ENCODE peak calls at places on chromosomes 11 and 22, in nine cellular contexts. T is kidney; O is ureter; Z is BJ; B is AG10803; N is ELF-1; K is GM12865; J is AG04450; R is activated CD4-positive, alpha-beta T cell treated with anti-CD3 and anti-CD28 coated beads, Interleukin-2, amount 50 U/mL, for 4 hours. L is an unnamed sample.

GRCh38 chr22:49302150-49302460 is 525.6 kb downstream of the BRD1 start:
- DNase-seq in T (no peak), O (no peak), Z (no peak), B (no peak), N (peak), K (no peak), J (no peak), R (no peak), L (no peak)

GRCh38 chr22:29308148-29308790 is 1.8 kb downstream of the GAS2L1 start:
- DNase-seq in T (peak), O (no peak), Z (no peak), B (no peak), N (no peak), K (no peak), J (no peak), R (no peak), L (no peak)

GRCh38 chr11:70742553-70743291 is 344.4 kb downstream of the CTTN start:
- DNase-seq in T (peak), O (no peak), Z (no peak), B (no peak), N (peak), K (no peak), J (no peak), R (no peak), L (no peak)

GRCh38 chr11:117583063-117583801 is 213.8 kb downstream of the DSCAML1 start:
- DNase-seq in T (peak), O (no peak), Z (no peak), B (no peak), N (no peak), K (no peak), J (no peak), R (no peak), L (no peak)

GRCh38 chr22:49619301-49619700 is 208.4 kb downstream of the BRD1 start:
- DNase-seq in T (no peak), O (no peak), Z (no peak), B (no peak), N (no peak), K (no peak), J (no peak), R (no peak), L (no peak)

GRCh38 chr11:123622576-123622975 is 31.8 kb downstream of the SCN3B start:
- DNase-seq in T (no peak), O (no peak), Z (no peak), B (no peak), N (no peak), K (no peak), J (no peak), R (no peak), L (no peak)

GRCh38 chr11:130622126-130622525 is 173.7 kb downstream of the ADAMTS15 start:
- DNase-seq in T (no peak), O (no peak), Z (no peak), B (no peak), N (no peak), K (no peak), J (no peak), R (no peak), L (no peak)

GRCh38 chr22:46937185-46937584 is 174.7 kb downstream of the TBC1D22A start:
- DNase-seq in T (no peak), O (no peak), Z (no peak), B (no peak), N (no peak), K (no peak), J (no peak), R (no peak), L (no peak)

GRCh38 chr11:122879785-122880184 is 2.8 kb upstream of the JHY start:
- DNase-seq in T (no peak), O (no peak), Z (no peak), B (no peak), N (peak), K (no peak), J (no peak), R (no peak), L (no peak)

GRCh38 chr22:24706732-24707476 is 67.6 kb downstream of the PIWIL3 start:
- DNase-seq in T (no peak), O (no peak), Z (no peak), B (no peak), N (no peak), K (no peak), J (no peak), R (no peak), L (no peak)

GRCh38 chr22:44396727-44397722 is 84.3 kb upstream of the SHISAL1 start:
- DNase-seq in T (peak), O (no peak), Z (no peak), B (no peak), N (no peak), K (no peak), J (no peak), R (no peak), L (no peak)

GRCh38 chr22:48888466-48889208 is 939.0 kb downstream of the BRD1 start:
- DNase-seq in T (peak), O (peak), Z (no peak), B (no peak), N (no peak), K (no peak), J (no peak), R (no peak), L (no peak)

GRCh38 chr11:21321530-21321929 is 652.1 kb downstream of the NELL1 start:
- DNase-seq in T (no peak), O (no peak), Z (no peak), B (no peak), N (no peak), K (no peak), J (no peak), R (no peak), L (no peak)

GRCh38 chr11:3684129-3684685 is 13.0 kb upstream of the CHRNA10 start:
- DNase-seq in T (no peak), O (no peak), Z (no peak), B (no peak), N (no peak), K (no peak), J (no peak), R (no peak), L (no peak)

GRCh38 chr11:60910281-60910687 is 3.7 kb upstream of the TMEM109 start:
- DNase-seq in T (no peak), O (no peak), Z (no peak), B (no peak), N (no peak), K (peak), J (no peak), R (no peak), L (no peak)

GRCh38 chr22:20571531-20572007 is 64.2 kb downstream of the MED15 start:
- DNase-seq in T (no peak), O (no peak), Z (no peak), B (peak), N (no peak), K (peak), J (no peak), R (peak), L (no peak)

GRCh38 chr11:129144256-129144655 is 47.9 kb downstream of the ARHGAP32 start:
- DNase-seq in T (no peak), O (no peak), Z (no peak), B (no peak), N (no peak), K (no peak), J (no peak), R (no peak), L (no peak)

GRCh38 chr11:75428301-75428724 is 4.7 kb downstream of the KLHL35 start:
- DNase-seq in T (peak), O (peak), Z (no peak), B (peak), N (peak), K (peak), J (peak), R (peak), L (peak)

GRCh38 chr11:107830915-107831540 is 27.6 kb downstream of the SLC35F2 start:
- DNase-seq in T (no peak), O (no peak), Z (no peak), B (no peak), N (no peak), K (no peak), J (no peak), R (no peak), L (no peak)

GRCh38 chr11:118922745-118923627 is 2.7 kb downstream of the BCL9L start:
- DNase-seq in T (peak), O (no peak), Z (no peak), B (no peak), N (peak), K (no peak), J (no peak), R (no peak), L (no peak)

GRCh38 chr11:35714882-35715612 is 52.5 kb downstream of the TRIM44 start:
- DNase-seq in T (no peak), O (no peak), Z (no peak), B (peak), N (no peak), K (peak), J (no peak), R (no peak), L (peak)